ENCODE peak calls at places on chromosomes 2 and 18, in nine cellular contexts. G, N, F, Z, V, C, L, Y and K are unnamed samples.

GRCh38 chr2:152242787-152243472 is 67.4 kb upstream of the STAM2 start:
- DNase-seq in F (no peak), C (no peak), V (no peak), L (no peak), N (no peak), Z (no peak), G (no peak), Y (no peak), K (no peak)

GRCh38 chr2:44943693-44944101 is 2.2 kb downstream of the SIX3 start:
- DNase-seq in Y (no peak), Z (no peak), C (no peak), F (no peak), N (no peak), V (no peak), G (no peak), L (no peak), K (no peak)

GRCh38 chr2:54534191-54534590 is 78.1 kb downstream of the SPTBN1 start:
- DNase-seq in N (no peak), F (no peak), G (no peak), L (no peak), V (no peak), Z (no peak), Y (no peak), C (no peak), K (no peak)

GRCh38 chr2:13654416-13654815 is 937.7 kb downstream of the TRIB2 start:
- DNase-seq in Y (no peak), G (no peak), F (no peak), V (peak), C (no peak), N (no peak), L (no peak), Z (no peak), K (no peak)

GRCh38 chr18:62105373-62105772 is 81.5 kb downstream of the PIGN start:
- DNase-seq in V (no peak), F (peak), C (no peak), Y (no peak), G (no peak), L (no peak), N (peak), Z (no peak), K (no peak)

GRCh38 chr18:62625019-62625418 is 90.3 kb upstream of the PHLPP1 start:
- DNase-seq in V (no peak), C (no peak), G (no peak), Z (no peak), Y (no peak), F (no peak), L (no peak), N (peak), K (no peak)

GRCh38 chr2:104891145-104891544 is 37.2 kb downstream of the POU3F3 start:
- DNase-seq in V (no peak), G (no peak), F (no peak), Z (no peak), L (no peak), C (no peak), N (no peak), Y (no peak), K (no peak)

GRCh38 chr18:77223653-77224052 is 26.0 kb upstream of the GALR1 start:
- DNase-seq in Y (no peak), L (no peak), Z (no peak), V (no peak), G (no peak), C (no peak), F (peak), N (peak), K (no peak)

GRCh38 chr2:230717595-230717994 is 5.0 kb downstream of the CAB39 start:
- DNase-seq in N (no peak), L (no peak), F (peak), V (no peak), G (no peak), C (no peak), Z (no peak), Y (no peak), K (no peak)

GRCh38 chr2:43340945-43341356 is 114.5 kb upstream of the ZFP36L2 start:
- DNase-seq in V (no peak), Y (no peak), G (peak), F (peak), C (no peak), N (peak), Z (no peak), L (no peak), K (no peak)

GRCh38 chr2:206368933-206369569 is 74.3 kb upstream of the ADAM23 start:
- DNase-seq in G (no peak), Z (no peak), Y (no peak), L (no peak), C (no peak), V (no peak), F (no peak), N (no peak), K (no peak)

GRCh38 chr2:233353101-233353768 is 1.1 kb upstream of the DGKD start:
- DNase-seq in G (peak), Z (no peak), F (no peak), C (no peak), Y (no peak), V (no peak), N (no peak), L (no peak), K (no peak)

GRCh38 chr2:237496428-237496827 is 9.4 kb downstream of the MLPH start:
- DNase-seq in Z (no peak), V (no peak), N (no peak), L (no peak), Y (no peak), C (no peak), F (no peak), G (no peak), K (no peak)

GRCh38 chr2:140659293-140659692 is 1471.5 kb downstream of the LRP1B start:
- DNase-seq in G (no peak), L (no peak), Y (no peak), C (no peak), V (no peak), N (no peak), Z (no peak), F (no peak), K (no peak)

GRCh38 chr2:26567534-26567933 is 73.6 kb downstream of the CIB4 start:
- DNase-seq in G (no peak), Y (no peak), Z (no peak), N (no peak), F (no peak), C (no peak), L (no peak), V (no peak), K (no peak)

GRCh38 chr18:8163287-8163959 is 445.8 kb upstream of the RAB12 start:
- DNase-seq in F (no peak), Y (no peak), L (no peak), C (no peak), G (no peak), V (no peak), N (no peak), Z (no peak), K (no peak)